ENCODE peak calls at places on chromosomes 1 and 21, in seven cellular contexts. One of them, this sample, is unnamed.

GRCh38 chr21:46366966-46367365 is 43.0 kb downstream of the PCNT start:
- DNase-seq in non-pigmented ciliary epithelial cell: no peak
- DNase-seq in mesenteric fat pad: no peak
- DNase-seq in keratinocyte: no peak
- DNase-seq in activated CD4-positive, alpha-beta T cell treated with anti-CD3 and anti-CD28 coated beads, Interleukin-2, amount 50 U/mL, for 1 hour: no peak
- DNase-seq in astrocyte of the cerebellum: no peak
- DNase-seq in NCI-H2081: no peak
- DNase-seq in this sample: no peak

GRCh38 chr1:243482237-243483022 is 226.6 kb downstream of the SDCCAG8 start:
- DNase-seq in non-pigmented ciliary epithelial cell: no peak
- DNase-seq in mesenteric fat pad: no peak
- DNase-seq in keratinocyte: peak; percentile 28
- DNase-seq in activated CD4-positive, alpha-beta T cell treated with anti-CD3 and anti-CD28 coated beads, Interleukin-2, amount 50 U/mL, for 1 hour: no peak
- DNase-seq in astrocyte of the cerebellum: no peak
- DNase-seq in NCI-H2081: no peak
- DNase-seq in this sample: peak; percentile 82

GRCh38 chr1:228648647-228649383 is 86.5 kb upstream of the RHOU start:
- DNase-seq in non-pigmented ciliary epithelial cell: no peak
- DNase-seq in mesenteric fat pad: no peak
- DNase-seq in keratinocyte: no peak
- DNase-seq in activated CD4-positive, alpha-beta T cell treated with anti-CD3 and anti-CD28 coated beads, Interleukin-2, amount 50 U/mL, for 1 hour: no peak
- DNase-seq in astrocyte of the cerebellum: no peak
- DNase-seq in NCI-H2081: no peak
- DNase-seq in this sample: no peak

GRCh38 chr1:198780376-198780775 is 141.5 kb downstream of the PTPRC start:
- DNase-seq in non-pigmented ciliary epithelial cell: peak; percentile 23
- DNase-seq in mesenteric fat pad: no peak
- DNase-seq in keratinocyte: no peak
- DNase-seq in activated CD4-positive, alpha-beta T cell treated with anti-CD3 and anti-CD28 coated beads, Interleukin-2, amount 50 U/mL, for 1 hour: no peak
- DNase-seq in astrocyte of the cerebellum: no peak
- DNase-seq in NCI-H2081: no peak
- DNase-seq in this sample: peak; percentile 40

GRCh38 chr1:235416662-235417049 is 49.4 kb downstream of the TBCE start:
- DNase-seq in non-pigmented ciliary epithelial cell: no peak
- DNase-seq in mesenteric fat pad: no peak
- DNase-seq in keratinocyte: no peak
- DNase-seq in activated CD4-positive, alpha-beta T cell treated with anti-CD3 and anti-CD28 coated beads, Interleukin-2, amount 50 U/mL, for 1 hour: no peak
- DNase-seq in astrocyte of the cerebellum: no peak
- DNase-seq in NCI-H2081: no peak
- DNase-seq in this sample: peak; percentile 46

GRCh38 chr1:35031103-35031452 is 667 bp downstream of the ZMYM6 start:
- DNase-seq in non-pigmented ciliary epithelial cell: no peak
- DNase-seq in mesenteric fat pad: no peak
- DNase-seq in keratinocyte: no peak
- DNase-seq in activated CD4-positive, alpha-beta T cell treated with anti-CD3 and anti-CD28 coated beads, Interleukin-2, amount 50 U/mL, for 1 hour: peak; percentile 35
- DNase-seq in astrocyte of the cerebellum: peak; percentile 1
- DNase-seq in NCI-H2081: no peak
- DNase-seq in this sample: peak; percentile 37

GRCh38 chr1:159076753-159077656 is at the start of gene AIM2:
- DNase-seq in non-pigmented ciliary epithelial cell: no peak
- DNase-seq in mesenteric fat pad: no peak
- DNase-seq in keratinocyte: no peak
- DNase-seq in activated CD4-positive, alpha-beta T cell treated with anti-CD3 and anti-CD28 coated beads, Interleukin-2, amount 50 U/mL, for 1 hour: peak; percentile 83
- DNase-seq in astrocyte of the cerebellum: no peak
- DNase-seq in NCI-H2081: no peak
- DNase-seq in this sample: no peak

GRCh38 chr1:154170547-154171221 is 15.8 kb upstream of the NUP210L start:
- DNase-seq in non-pigmented ciliary epithelial cell: no peak
- DNase-seq in mesenteric fat pad: no peak
- DNase-seq in keratinocyte: no peak
- DNase-seq in activated CD4-positive, alpha-beta T cell treated with anti-CD3 and anti-CD28 coated beads, Interleukin-2, amount 50 U/mL, for 1 hour: no peak
- DNase-seq in astrocyte of the cerebellum: no peak
- DNase-seq in NCI-H2081: no peak
- DNase-seq in this sample: no peak

GRCh38 chr21:31546402-31547155 is 112.9 kb upstream of the SOD1 start:
- DNase-seq in non-pigmented ciliary epithelial cell: no peak
- DNase-seq in mesenteric fat pad: no peak
- DNase-seq in keratinocyte: no peak
- DNase-seq in activated CD4-positive, alpha-beta T cell treated with anti-CD3 and anti-CD28 coated beads, Interleukin-2, amount 50 U/mL, for 1 hour: no peak
- DNase-seq in astrocyte of the cerebellum: no peak
- DNase-seq in NCI-H2081: no peak
- DNase-seq in this sample: peak; percentile 41

GRCh38 chr1:36796101-36796590 is 238.2 kb downstream of the GRIK3 start:
- DNase-seq in non-pigmented ciliary epithelial cell: no peak
- DNase-seq in mesenteric fat pad: no peak
- DNase-seq in keratinocyte: no peak
- DNase-seq in activated CD4-positive, alpha-beta T cell treated with anti-CD3 and anti-CD28 coated beads, Interleukin-2, amount 50 U/mL, for 1 hour: no peak
- DNase-seq in astrocyte of the cerebellum: no peak
- DNase-seq in NCI-H2081: no peak
- DNase-seq in this sample: no peak

GRCh38 chr1:112744019-112744578 is 29.0 kb upstream of the PPM1J start:
- DNase-seq in non-pigmented ciliary epithelial cell: no peak
- DNase-seq in mesenteric fat pad: no peak
- DNase-seq in keratinocyte: no peak
- DNase-seq in activated CD4-positive, alpha-beta T cell treated with anti-CD3 and anti-CD28 coated beads, Interleukin-2, amount 50 U/mL, for 1 hour: no peak
- DNase-seq in astrocyte of the cerebellum: no peak
- DNase-seq in NCI-H2081: no peak
- DNase-seq in this sample: peak; percentile 53

GRCh38 chr1:27710574-27710973 is 15.2 kb upstream of the FAM76A start:
- DNase-seq in non-pigmented ciliary epithelial cell: no peak
- DNase-seq in mesenteric fat pad: no peak
- DNase-seq in keratinocyte: no peak
- DNase-seq in activated CD4-positive, alpha-beta T cell treated with anti-CD3 and anti-CD28 coated beads, Interleukin-2, amount 50 U/mL, for 1 hour: no peak
- DNase-seq in astrocyte of the cerebellum: no peak
- DNase-seq in NCI-H2081: no peak
- DNase-seq in this sample: no peak

This sample was measured in cardiac fibroblast.